ENCODE peak calls at places on chromosomes 5 and 9, in six cellular contexts. D, Q, Z, C, H and R are unnamed samples. For H3K4me1 and H3K27me3, the result is how much of the 10 kb centered on the place peaks cover.

GRCh38 chr5:168047043-168047668 is 244.3 kb upstream of the WWC1 start:
- DNase-seq in D (no peak), Q (peak), Z (peak), C (peak), H (peak), R (no peak)

GRCh38 chr9:39588056-39588814 is 232.8 kb downstream of the SPATA31A1 start:
- DNase-seq in D (no peak), Q (no peak), Z (no peak), C (no peak), H (no peak), R (no peak)

GRCh38 chr9:108473209-108474112 is 382.3 kb downstream of the ACTL7B start:
- DNase-seq in D (no peak), Q (no peak), Z (peak), C (no peak), H (no peak), R (no peak)

GRCh38 chr9:97640290-97640689 is 6.7 kb downstream of the NCBP1 start:
- DNase-seq in D (no peak), Q (no peak), Z (no peak), C (no peak), H (peak), R (no peak)

GRCh38 chr9:132114102-132114707 is 34.5 kb upstream of the MED27 start:
- DNase-seq in D (peak), Q (peak), Z (peak), C (peak), H (peak), R (peak)

GRCh38 chr5:79806741-79807140 is 117.1 kb downstream of the CMYA5 start:
- DNase-seq in D (no peak), Q (no peak), Z (no peak), C (no peak), H (peak), R (no peak)

GRCh38 chr5:68243251-68243650 is 27.7 kb downstream of the PIK3R1 start:
- DNase-seq in D (no peak), Q (no peak), Z (no peak), C (no peak), H (no peak), R (no peak)

GRCh38 chr5:168578506-168579205 is 512 bp downstream of the PANK3 start:
- DNase-seq in D (no peak), Q (peak), Z (no peak), C (no peak), H (peak), R (no peak)

GRCh38 chr9:136029556-136029955 is 65.5 kb downstream of the NACC2 start:
- DNase-seq in D (no peak), Q (no peak), Z (no peak), C (no peak), H (no peak), R (no peak)

GRCh38 chr5:69414885-69415583 is at the start of gene MARVELD2:
- DNase-seq in D (peak), Q (peak), Z (peak), C (peak), H (no peak), R (peak)

GRCh38 chr5:140356878-140357730 is 2.9 kb upstream of the SLC4A9 start:
- DNase-seq in D (no peak), Q (no peak), Z (no peak), C (no peak), H (no peak), R (no peak)

GRCh38 chr9:138114501-138115245 is 237.1 kb downstream of the CACNA1B start:
- DNase-seq in D (no peak), Q (no peak), Z (no peak), C (peak), H (no peak), R (no peak)

GRCh38 chr5:25060575-25060974 is 415.8 kb upstream of the CDH10 start:
- DNase-seq in D (no peak), Q (no peak), Z (no peak), C (no peak), H (no peak), R (no peak)

GRCh38 chr5:132059696-132060500 is 557 bp upstream of the IL3 start:
- DNase-seq in D (no peak), Q (no peak), Z (no peak), C (peak), H (no peak), R (peak)

GRCh38 chr5:72468606-72469005 is 38.6 kb downstream of the ZNF366 start:
- DNase-seq in D (no peak), Q (no peak), Z (no peak), C (no peak), H (peak), R (no peak)

GRCh38 chr9:93183663-93184438 is at the start of gene WNK2:
- DNase-seq in D (peak), Q (peak), Z (peak), C (peak), H (peak), R (peak)

GRCh38 chr9:124256517-124257069 is 1.2 kb upstream of the NEK6 start:
- DNase-seq in D (no peak), Q (no peak), Z (peak), C (no peak), H (no peak), R (no peak)

GRCh38 chr9:3962467-3962866 is 337.4 kb downstream of the GLIS3 start:
- DNase-seq in D (no peak), Q (no peak), Z (peak), C (no peak), H (no peak), R (no peak)

GRCh38 chr5:30324083-30324482 is 869.4 kb upstream of the CDH6 start:
- DNase-seq in D (no peak), Q (no peak), Z (no peak), C (peak), H (no peak), R (no peak)

GRCh38 chr9:70382046-70382708 is 32.3 kb downstream of the KLF9 start:
- DNase-seq in D (no peak), Q (no peak), Z (no peak), C (no peak), H (no peak), R (no peak)
- H3K4me1 ChIP-seq in D (under half), Q (under half), Z (under half), C (under half), H (under half), R (under half)

GRCh38 chr5:161481922-161482321 is 64.6 kb downstream of the GABRB2 start:
- DNase-seq in D (no peak), Q (no peak), Z (no peak), C (no peak), H (no peak), R (no peak)
- H3K27me3 ChIP-seq in D (under half), Q (under half), Z (under half), C (under half), H (under half), R (under half)

DNA sequence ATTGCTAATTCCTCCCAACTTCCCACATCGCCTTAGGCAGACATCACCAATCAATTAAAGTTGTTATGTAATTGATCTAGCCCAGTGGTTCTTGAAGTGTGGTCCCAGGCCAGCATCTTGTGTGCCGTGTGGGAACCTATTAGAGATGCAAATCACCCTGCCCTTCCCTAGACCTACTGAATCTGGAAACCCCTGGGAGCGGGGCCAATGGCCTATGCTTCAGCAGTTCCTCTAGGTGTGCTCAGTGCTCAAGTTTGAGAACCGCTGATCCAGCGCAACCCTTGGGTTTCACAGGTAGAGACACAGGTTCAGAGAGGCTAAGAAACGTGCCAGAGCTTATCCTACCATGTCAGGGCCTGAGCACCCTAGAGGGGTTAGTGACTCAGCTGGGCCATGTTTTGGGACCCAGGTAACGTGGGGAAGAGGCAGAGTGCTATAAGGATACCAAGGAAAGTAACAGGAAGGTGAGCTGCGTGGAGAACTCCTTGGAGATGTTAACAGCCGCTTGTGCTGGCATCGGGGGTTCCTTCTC is 4.4 kb downstream of the SLC34A1 start:
- DNase-seq in D (no peak), Q (no peak), Z (no peak), C (no peak), H (no peak), R (no peak)
- H3K27ac ChIP-seq in D (peak), Q (no peak), Z (peak), C (no peak), H (no peak), R (no peak)

DNA sequence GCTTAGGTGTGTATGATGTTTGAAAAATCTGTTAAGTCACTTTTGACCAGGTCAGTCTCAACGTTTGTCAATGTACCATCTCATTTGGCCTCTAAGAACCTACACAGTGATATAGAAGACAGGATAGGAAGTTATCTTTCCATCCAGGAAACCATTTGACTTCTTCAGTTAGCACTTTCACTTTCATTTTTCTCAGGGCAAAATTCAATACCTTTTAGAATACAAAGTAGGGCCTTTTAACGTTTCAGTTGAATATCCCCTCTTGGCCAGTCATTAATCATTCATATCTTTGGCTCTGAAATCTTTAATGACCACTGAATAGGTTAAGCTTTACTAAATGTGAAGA is 101.0 kb upstream of the GNAQ start:
- DNase-seq in D (peak), Q (no peak), Z (no peak), C (no peak), H (no peak), R (no peak)
- H3K4me1 ChIP-seq in D (under half), Q (under half), Z (under half), C (under half), H (under half), R (under half)

GRCh38 chr5:75053286-75054109 is 1.1 kb upstream of the GCNT4 start:
- DNase-seq in D (peak), Q (peak), Z (peak), C (peak), H (peak), R (no peak)
- H3K27me3 ChIP-seq in D (under half), Q (under half), Z (under half), C (under half), H (under half), R (under half)